ENCODE peak calls at places on chromosomes 6 and 20, in six cellular contexts. V is A549, S is dorsolateral prefrontal cortex, N is BJ, B is BE2C, F is PC-9. H is an unnamed sample.

GRCh38 chr6:43702522-43703440 is 15.2 kb upstream of the MRPS18A start:
- DNase-seq in V (peak), S (no peak), N (peak), B (peak), F (peak), H (peak)

GRCh38 chr6:87397656-87398055 is 10.1 kb upstream of the CFAP206 start:
- DNase-seq in V (no peak), S (no peak), N (no peak), B (no peak), F (no peak), H (no peak)

GRCh38 chr6:12403201-12403826 is 113.2 kb downstream of the EDN1 start:
- DNase-seq in V (peak), S (no peak), N (no peak), B (no peak), F (peak), H (peak)

GRCh38 chr6:45000833-45001232 is 327.3 kb upstream of the RUNX2 start:
- DNase-seq in V (no peak), S (no peak), N (no peak), B (no peak), F (no peak), H (no peak)

GRCh38 chr6:18551228-18551627 is 164.1 kb downstream of the RNF144B start:
- DNase-seq in V (no peak), S (no peak), N (peak), B (no peak), F (no peak), H (peak)

GRCh38 chr20:50399917-50400704 is 110.1 kb upstream of the PTPN1 start:
- DNase-seq in V (peak), S (no peak), N (no peak), B (no peak), F (peak), H (no peak)

GRCh38 chr6:90413867-90414266 is 117.2 kb upstream of the BACH2 start:
- DNase-seq in V (no peak), S (no peak), N (no peak), B (peak), F (no peak), H (peak)

GRCh38 chr20:20897922-20898321 is 185.5 kb upstream of the RALGAPA2 start:
- DNase-seq in V (no peak), S (no peak), N (no peak), B (no peak), F (no peak), H (no peak)

GRCh38 chr6:20006039-20006438 is 168.9 kb downstream of the ID4 start:
- DNase-seq in V (no peak), S (no peak), N (no peak), B (no peak), F (no peak), H (no peak)

GRCh38 chr6:113642714-113643442 is 214.3 kb upstream of the MARCKS start:
- DNase-seq in V (peak), S (no peak), N (no peak), B (peak), F (peak), H (no peak)

GRCh38 chr6:38239719-38240451 is 399.8 kb downstream of the BTBD9 start:
- DNase-seq in V (peak), S (no peak), N (no peak), B (no peak), F (peak), H (peak)

GRCh38 chr6:78300885-78301284 is 566.5 kb upstream of the IRAK1BP1 start:
- DNase-seq in V (no peak), S (no peak), N (no peak), B (no peak), F (peak), H (no peak)

GRCh38 chr20:4603724-4604123 is 118.0 kb upstream of the PRND start:
- DNase-seq in V (no peak), S (no peak), N (no peak), B (no peak), F (no peak), H (peak)

GRCh38 chr6:1027109-1027794 is 284.6 kb upstream of the FOXQ1 start:
- DNase-seq in V (peak), S (no peak), N (peak), B (no peak), F (no peak), H (peak)

GRCh38 chr6:119484598-119484997 is 135.0 kb upstream of the MAN1A1 start:
- DNase-seq in V (no peak), S (no peak), N (peak), B (no peak), F (peak), H (peak)

GRCh38 chr20:9112541-9113515 is 43.9 kb downstream of the PLCB4 start:
- DNase-seq in V (no peak), S (no peak), N (no peak), B (no peak), F (no peak), H (peak)

GRCh38 chr6:14673201-14673600 is 555.6 kb downstream of the CD83 start:
- DNase-seq in V (no peak), S (no peak), N (no peak), B (no peak), F (no peak), H (peak)

GRCh38 chr6:160933256-160933655 is 58.3 kb upstream of the MAP3K4 start:
- DNase-seq in V (no peak), S (no peak), N (no peak), B (no peak), F (no peak), H (no peak)

DNA sequence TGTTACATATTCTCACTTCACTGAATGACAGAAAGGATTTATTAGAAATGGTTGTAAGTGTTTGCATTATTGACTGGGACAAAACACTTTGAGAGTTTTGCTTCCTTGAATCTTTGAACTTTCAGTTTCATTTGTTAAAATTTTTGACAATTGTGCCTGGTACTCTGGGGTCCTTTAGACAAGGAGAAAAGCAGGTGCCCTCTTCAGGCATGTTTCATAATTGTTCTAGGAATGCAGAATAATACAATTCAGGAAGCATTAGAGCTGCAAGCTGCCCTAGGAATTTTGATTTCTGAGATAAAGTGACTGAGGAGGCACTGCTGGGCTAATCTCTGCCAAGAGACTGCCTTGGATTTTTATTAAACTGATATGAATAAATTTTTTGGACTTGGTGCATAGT is 49.7 kb downstream of the TOP1 start:
- DNase-seq in V (peak), S (no peak), N (peak), B (no peak), F (peak), H (peak)
- TF ChIP-seq CTCF in V (peak), S (peak), N (peak), B (peak), F (peak), H (peak)

GRCh38 chr6:149482542-149483261 is 2.1 kb downstream of the ZC3H12D start:
- DNase-seq in V (no peak), S (no peak), N (no peak), B (no peak), F (no peak), H (no peak)
- H3K4me3 ChIP-seq in V (no peak), S (no peak), N (no peak), B (no peak), F (no peak), H (no peak)

GRCh38 chr20:58378704-58379103 is 10.3 kb upstream of the VAPB start:
- DNase-seq in V (no peak), S (no peak), N (no peak), B (no peak), F (no peak), H (no peak)
- TF ChIP-seq CTCF in V (no peak), S (no peak), N (peak), B (peak), F (no peak), H (peak)

DNA sequence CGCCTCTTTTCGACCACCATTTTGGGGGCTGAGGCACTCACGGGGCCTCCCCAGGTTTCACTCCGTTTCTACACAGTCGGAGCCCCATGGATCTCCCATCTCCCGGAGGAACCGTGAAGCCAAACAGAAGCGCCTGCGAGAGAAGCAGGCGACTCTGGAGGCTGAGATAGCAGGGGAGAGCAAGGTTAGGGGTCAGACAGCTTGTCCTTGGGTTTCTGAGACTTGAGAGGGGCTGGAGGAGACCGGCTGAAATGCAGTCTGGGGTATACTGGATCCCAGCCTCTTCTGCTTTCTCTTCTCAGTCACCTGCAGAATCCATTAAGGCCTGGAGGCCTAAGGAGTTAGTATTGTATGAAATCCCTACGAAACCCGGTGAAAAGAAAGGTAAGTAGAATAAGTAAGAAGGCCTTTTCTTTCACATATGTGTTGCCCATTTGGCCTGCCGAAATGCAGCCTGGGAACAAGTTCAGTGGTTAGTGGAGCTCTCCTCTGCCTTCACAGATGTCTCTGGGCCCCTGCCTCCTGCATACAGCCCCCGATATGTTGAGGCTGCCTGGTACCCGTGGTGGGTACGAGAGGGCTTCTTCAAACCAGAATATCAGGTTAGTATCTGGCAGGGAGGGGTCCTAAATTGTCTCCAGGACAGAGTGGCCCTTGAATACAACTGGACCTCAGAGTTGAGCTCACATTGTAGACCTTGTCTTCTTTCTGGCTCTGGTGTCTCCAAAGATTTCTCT is 984 bp downstream of the VARS2 start:
- DNase-seq in V (no peak), S (no peak), N (no peak), B (no peak), F (no peak), H (no peak)
- H3K4me3 ChIP-seq in V (peak), S (peak), N (peak), B (peak), F (peak), H (peak)

GRCh38 chr20:35621560-35621946 is 5.9 kb downstream of the SPAG4 start:
- DNase-seq in V (peak), S (no peak), N (no peak), B (no peak), F (no peak), H (no peak)
- TF ChIP-seq CTCF in V (no peak), S (no peak), N (no peak), B (peak), F (peak), H (peak)

GRCh38 chr20:42401598-42401997 is 783.4 kb upstream of the CHD6 start:
- DNase-seq in V (no peak), S (no peak), N (no peak), B (no peak), F (no peak), H (no peak)
- H3K4me3 ChIP-seq in V (no peak), S (no peak), N (no peak), B (no peak), F (no peak), H (no peak)

GRCh38 chr6:106290032-106290431 is 35.5 kb downstream of the ATG5 start:
- DNase-seq in V (no peak), S (no peak), N (no peak), B (no peak), F (no peak), H (no peak)
- TF ChIP-seq CTCF in V (no peak), S (no peak), N (no peak), B (no peak), F (no peak), H (no peak)

DNA sequence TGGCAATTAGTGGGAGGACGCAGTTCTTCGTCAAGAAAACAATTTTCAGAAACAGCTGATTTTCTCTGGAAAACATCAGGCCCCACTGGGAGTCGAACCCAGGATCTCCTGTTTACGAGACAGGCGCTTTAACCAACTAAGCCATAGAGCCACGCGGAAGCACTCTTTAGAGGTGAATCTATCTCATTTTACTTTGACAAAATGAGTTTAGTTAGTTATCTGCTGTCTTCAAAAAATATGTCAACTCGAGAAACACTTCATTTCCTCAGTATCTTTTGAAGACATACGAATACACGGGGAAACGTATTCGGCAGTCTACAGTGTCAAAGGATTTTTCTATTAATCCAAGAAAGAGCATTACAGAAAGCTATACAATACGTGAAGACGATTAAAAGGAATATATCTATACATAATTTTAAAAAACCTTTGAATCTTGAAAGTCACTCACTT is 26.7 kb downstream of the GPX6 start:
- DNase-seq in V (peak), S (peak), N (no peak), B (peak), F (peak), H (peak)
- H3K4me3 ChIP-seq in V (peak), S (peak), N (peak), B (peak), F (peak), H (peak)

H was measured in fibroblast of mammary gland.